ENCODE peak calls at places on chromosomes 5 and 9, in four cellular contexts. Y is activated naive CD4-positive, alpha-beta T cell; K is cardiac muscle cell; P is stimulated activated CD4-positive, alpha-beta T cell treated with anti-CD3 and anti-CD28 coated beads, Interleukin-2, amount 100 ng/mL, for 24 hours. J is an unnamed sample.

GRCh38 chr9:114988962-114989599 is 58.7 kb upstream of the TNFSF8 start:
- DNase-seq in Y (no peak), K (peak), P (peak), J (no peak)

GRCh38 chr9:117343416-117343815 is 71.4 kb downstream of the ASTN2 start:
- DNase-seq in Y (no peak), K (peak), P (no peak), J (no peak)

GRCh38 chr5:417301-417700 is 25.7 kb upstream of the EXOC3 start:
- DNase-seq in Y (no peak), K (no peak), P (no peak), J (no peak)

GRCh38 chr5:155089649-155090048 is 76.1 kb downstream of the KIF4B start:
- DNase-seq in Y (no peak), K (peak), P (no peak), J (no peak)

GRCh38 chr5:88251048-88251711 is 17.5 kb downstream of the TMEM161B start:
- DNase-seq in Y (no peak), K (no peak), P (no peak), J (no peak)

GRCh38 chr5:142835540-142835939 is 65.4 kb downstream of the ARHGAP26 start:
- DNase-seq in Y (no peak), K (no peak), P (no peak), J (no peak)

GRCh38 chr5:126054593-126055347 is 368.4 kb upstream of the GRAMD2B start:
- DNase-seq in Y (no peak), K (no peak), P (no peak), J (no peak)

GRCh38 chr9:9753266-9753665 is 859.5 kb downstream of the PTPRD start:
- DNase-seq in Y (no peak), K (no peak), P (no peak), J (no peak)

GRCh38 chr9:14710804-14711203 is 11.7 kb downstream of the CER1 start:
- DNase-seq in Y (no peak), K (peak), P (no peak), J (no peak)

GRCh38 chr5:12668564-12668963 is 764.3 kb upstream of the CTNND2 start:
- DNase-seq in Y (no peak), K (no peak), P (no peak), J (no peak)

GRCh38 chr9:38226491-38226951 is 157.5 kb upstream of the SHB start:
- DNase-seq in Y (no peak), K (peak), P (no peak), J (no peak)

GRCh38 chr9:137025120-137025966 is 2.7 kb downstream of the ABCA2 start:
- DNase-seq in Y (no peak), K (no peak), P (no peak), J (no peak)

GRCh38 chr5:120173125-120173524 is 291.0 kb upstream of the PRR16 start:
- DNase-seq in Y (no peak), K (no peak), P (no peak), J (no peak)

GRCh38 chr9:76206821-76207220 is 187.4 kb downstream of the RFK start:
- DNase-seq in Y (no peak), K (no peak), P (no peak), J (no peak)

GRCh38 chr5:51187953-51188591 is 195.2 kb upstream of the ISL1 start:
- DNase-seq in Y (no peak), K (no peak), P (no peak), J (no peak)

GRCh38 chr5:80837679-80838078 is 122.5 kb upstream of the RASGRF2 start:
- DNase-seq in Y (no peak), K (no peak), P (peak), J (no peak)

GRCh38 chr5:128378196-128378595 is 159.8 kb downstream of the FBN2 start:
- DNase-seq in Y (no peak), K (no peak), P (no peak), J (no peak)

GRCh38 chr5:159511570-159511969 is 181.3 kb upstream of the IL12B start:
- DNase-seq in Y (no peak), K (no peak), P (no peak), J (no peak)

GRCh38 chr5:112186401-112186990 is 232.6 kb downstream of the EPB41L4A start:
- DNase-seq in Y (no peak), K (peak), P (no peak), J (no peak)

J was measured in breast epithelium.